ENCODE peak calls at places on chromosomes 4 and X, in seven cellular contexts. Y is NAMALWA, I is H54, X is fibroblast of mammary gland, E is NCI-H226, J is uterus, S is GM23248. B is an unnamed sample.

GRCh38 chr4:166535865-166536264 is 662.8 kb downstream of the TLL1 start:
- DNase-seq in Y (no peak), I (no peak), X (no peak), E (no peak), J (no peak), S (no peak), B (no peak)

GRCh38 chr4:165058676-165059075 is 5.0 kb downstream of the TRIM75 start:
- DNase-seq in Y (no peak), I (no peak), X (no peak), E (no peak), J (no peak), S (no peak), B (no peak)

GRCh38 chr4:56149601-56150000 is 200.9 kb downstream of the CEP135 start:
- DNase-seq in Y (no peak), I (no peak), X (peak), E (peak), J (no peak), S (peak), B (no peak)

GRCh38 chrX:24229967-24230366 is 80.4 kb downstream of the ZFX start:
- DNase-seq in Y (no peak), I (no peak), X (peak), E (no peak), J (no peak), S (no peak), B (no peak)

GRCh38 chr4:99447513-99447912 is 12.4 kb upstream of the ADH7 start:
- DNase-seq in Y (no peak), I (no peak), X (no peak), E (no peak), J (no peak), S (no peak), B (no peak)

GRCh38 chrX:110853610-110854009 is 58.0 kb upstream of the CHRDL1 start:
- DNase-seq in Y (peak), I (peak), X (peak), E (no peak), J (no peak), S (peak), B (peak)

GRCh38 chr4:87915621-87916020 is 59.9 kb upstream of the SPP1 start:
- DNase-seq in Y (no peak), I (no peak), X (no peak), E (no peak), J (no peak), S (no peak), B (no peak)

GRCh38 chr4:148112231-148112982 is 329.8 kb downstream of the NR3C2 start:
- DNase-seq in Y (no peak), I (no peak), X (peak), E (peak), J (no peak), S (peak), B (no peak)